ENCODE peak calls at places on chromosome 2, in nine cellular contexts. M is SK-N-SH, U is K562, Q is A549, H is ovary, Z is H1, I is tibial nerve, R is HepG2, X is transverse colon. J is an unnamed sample. For H3K4me1, the result is how much of the 10 kb centered on the place peaks cover.

GRCh38 chr2:41830600-41830999 is 217.2 kb upstream of the PKDCC start:
- DNase-seq in U (peak), X (no peak), I (no peak), Q (no peak), M (no peak), Z (no peak), H (no peak), R (no peak), J (no peak)

GRCh38 chr2:149732001-149732685 is 144.6 kb upstream of the MMADHC start:
- DNase-seq in Q (peak), I (no peak), H (no peak), X (peak), U (no peak), Z (no peak), M (no peak), R (no peak), J (no peak)

GRCh38 chr2:201883970-201884369 is 77.6 kb downstream of the CDK15 start:
- DNase-seq in Z (no peak), X (no peak), R (no peak), M (no peak), H (no peak), Q (no peak), I (no peak), U (no peak), J (no peak)

GRCh38 chr2:135797497-135798274 is 39.3 kb downstream of the LCT start:
- DNase-seq in R (peak), Z (peak), X (peak), I (peak), Q (peak), H (peak), U (peak), M (peak), J (peak)

GRCh38 chr2:50649626-50650397 is 382.1 kb downstream of the NRXN1 start:
- DNase-seq in U (no peak), R (no peak), I (no peak), X (no peak), M (no peak), Q (no peak), Z (no peak), H (no peak), J (no peak)

GRCh38 chr2:230956827-230957755 is 32.0 kb upstream of the GPR55 start:
- DNase-seq in Q (peak), R (no peak), H (peak), X (peak), I (no peak), U (peak), M (peak), Z (no peak), J (no peak)

GRCh38 chr2:113757059-113757657 is 716 bp upstream of the SLC35F5 start:
- DNase-seq in M (no peak), Z (no peak), I (no peak), H (no peak), Q (no peak), U (no peak), R (peak), X (peak), J (no peak)

GRCh38 chr2:238811293-238811692 is 36.6 kb upstream of the TWIST2 start:
- DNase-seq in M (no peak), U (no peak), R (no peak), I (no peak), Q (no peak), Z (no peak), X (no peak), H (no peak), J (no peak)

GRCh38 chr2:196677404-196677803 is 37.9 kb downstream of the CCDC150 start:
- DNase-seq in Z (no peak), I (no peak), M (peak), Q (peak), U (no peak), R (no peak), H (no peak), X (no peak), J (no peak)

GRCh38 chr2:218218409-218219185 is 1.6 kb downstream of the ARPC2 start:
- DNase-seq in X (no peak), Z (no peak), Q (no peak), I (no peak), U (no peak), H (no peak), R (no peak), M (peak), J (no peak)

GRCh38 chr2:118249531-118249930 is 161.3 kb downstream of the INSIG2 start:
- DNase-seq in H (no peak), Z (no peak), X (no peak), M (no peak), Q (no peak), R (no peak), I (no peak), U (no peak), J (no peak)

GRCh38 chr2:121297217-121297830 is 12.3 kb upstream of the TFCP2L1 start:
- DNase-seq in M (peak), R (peak), H (no peak), Q (peak), U (peak), Z (no peak), I (no peak), X (peak), J (no peak)

GRCh38 chr2:7108792-7109557 is 191.8 kb downstream of the RNF144A start:
- DNase-seq in Q (no peak), M (no peak), X (no peak), R (no peak), U (no peak), H (no peak), Z (no peak), I (no peak), J (no peak)

GRCh38 chr2:20619624-20620024 is 31.3 kb downstream of the HS1BP3 start:
- DNase-seq in M (no peak), U (no peak), X (no peak), R (no peak), I (no peak), Z (no peak), Q (no peak), H (no peak), J (peak)

GRCh38 chr2:30078521-30078920 is 68.3 kb upstream of the YPEL5 start:
- DNase-seq in I (no peak), H (no peak), X (no peak), Q (no peak), M (no peak), U (no peak), R (no peak), Z (no peak), J (no peak)

GRCh38 chr2:231152800-231153557 is 28.1 kb upstream of the HTR2B start:
- DNase-seq in R (no peak), M (no peak), I (no peak), Z (no peak), X (no peak), Q (no peak), U (no peak), H (peak), J (no peak)

GRCh38 chr2:157443795-157444642 is at the start of gene CYTIP:
- DNase-seq in M (no peak), Z (no peak), U (peak), I (no peak), X (peak), R (no peak), Q (no peak), H (no peak), J (no peak)

GRCh38 chr2:85589982-85590791 is 5.4 kb upstream of the RNF181 start:
- DNase-seq in I (no peak), M (no peak), U (no peak), H (peak), R (peak), Q (no peak), X (no peak), Z (no peak), J (no peak)

GRCh38 chr2:20596973-20597867 is 53.7 kb downstream of the HS1BP3 start:
- DNase-seq in M (no peak), U (peak), R (peak), Z (no peak), Q (no peak), H (peak), I (peak), X (peak), J (peak)

GRCh38 chr2:61670591-61671503 is 132.7 kb upstream of the XPO1 start:
- DNase-seq in Q (peak), H (no peak), Z (no peak), M (no peak), U (peak), R (no peak), X (peak), I (no peak), J (peak)

GRCh38 chr2:231621051-231621879 is 28.6 kb downstream of the TEX44 start:
- DNase-seq in Q (no peak), X (peak), I (no peak), H (peak), U (no peak), R (no peak), Z (no peak), M (no peak), J (peak)

GRCh38 chr2:230602562-230603230 is 109.9 kb upstream of the CAB39 start:
- DNase-seq in Z (no peak), U (peak), M (no peak), H (no peak), I (no peak), X (peak), R (no peak), Q (no peak), J (no peak)

GRCh38 chr2:112939425-112939824 is 28.5 kb downstream of the IL37 start:
- DNase-seq in Q (no peak), I (no peak), M (no peak), Z (no peak), X (no peak), H (no peak), U (no peak), R (no peak), J (no peak)

GRCh38 chr2:16620590-16620989 is 45.0 kb downstream of the CYRIA start:
- DNase-seq in X (no peak), U (no peak), I (no peak), M (no peak), Z (no peak), Q (no peak), R (no peak), H (no peak), J (no peak)

GRCh38 chr2:16622399-16622968 is 43.1 kb downstream of the CYRIA start:
- DNase-seq in Q (no peak), I (no peak), H (no peak), U (no peak), Z (no peak), M (no peak), X (no peak), R (no peak), J (no peak)

GRCh38 chr2:16619576-16620245 is 45.9 kb downstream of the CYRIA start:
- DNase-seq in I (no peak), M (no peak), Z (no peak), R (no peak), H (no peak), Q (no peak), U (no peak), X (no peak), J (no peak)

GRCh38 chr2:16623046-16623445 is 42.6 kb downstream of the CYRIA start:
- DNase-seq in Z (no peak), M (no peak), H (no peak), I (no peak), Q (no peak), R (no peak), X (no peak), U (no peak), J (no peak)

GRCh38 chr2:16621348-16621747 is 44.3 kb downstream of the CYRIA start:
- DNase-seq in M (no peak), U (no peak), Q (no peak), X (no peak), H (no peak), Z (no peak), I (no peak), R (no peak), J (no peak)
- H3K4me1 ChIP-seq in M (under half), U (under half), Q (under half), X (under half), H (under half), Z (under half), I (under half), R (under half), J (under half)

DNA sequence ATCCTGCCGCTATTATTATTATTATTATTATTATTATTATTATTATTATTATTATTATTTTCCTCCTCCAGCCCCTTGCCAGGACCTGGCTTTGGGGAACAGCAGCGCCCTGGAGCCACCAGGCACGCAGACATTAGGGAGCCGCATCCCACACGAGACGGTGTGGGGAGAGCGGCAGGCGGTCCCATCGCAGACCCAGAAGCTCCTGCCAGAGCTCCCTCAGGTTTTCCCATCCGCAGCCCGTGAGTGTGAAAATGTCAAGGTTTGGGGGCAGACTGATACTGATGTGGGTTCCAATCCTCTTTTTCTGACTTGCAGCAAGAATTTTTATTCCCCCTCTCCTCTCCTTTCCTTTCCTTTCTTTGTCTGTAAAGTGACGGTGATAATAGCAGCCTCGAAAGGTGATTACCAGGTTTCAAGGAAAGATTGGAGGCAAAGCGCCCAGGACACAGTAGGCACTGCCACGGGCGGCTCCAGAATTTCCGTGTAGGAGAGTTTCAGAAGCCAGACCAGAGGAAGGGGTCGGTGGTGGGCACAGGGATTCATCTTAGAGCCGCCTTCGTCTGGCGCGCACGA is 812 bp downstream of the SCTR start:
- DNase-seq in Z (no peak), I (no peak), R (no peak), Q (no peak), M (no peak), U (no peak), H (no peak), X (no peak), J (no peak)
- TF ChIP-seq EP300 in Z (no peak), I (no peak), R (no peak), Q (no peak), M (no peak), U (no peak), H (no peak), X (no peak), J (no peak)

DNA sequence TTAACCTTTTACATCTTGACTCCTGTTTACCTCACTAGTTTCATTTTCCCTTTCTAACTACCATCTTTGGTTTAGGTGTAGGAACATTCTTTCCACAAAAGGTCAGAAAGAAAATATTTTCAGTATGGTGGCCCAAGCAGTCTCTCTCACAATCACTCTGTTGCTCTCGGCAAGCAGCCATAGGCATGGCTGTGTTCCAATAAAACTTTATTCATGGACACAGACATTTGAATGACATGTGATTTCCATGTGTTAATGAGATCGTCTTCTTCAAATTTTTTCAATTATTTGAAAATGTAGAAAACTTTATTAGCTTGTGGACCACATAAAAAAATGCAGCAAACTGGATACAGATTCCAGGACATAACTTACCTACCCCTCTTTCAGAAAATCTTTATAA is 109.7 kb upstream of the CNTNAP5 start:
- DNase-seq in M (no peak), R (no peak), I (no peak), X (no peak), H (no peak), Q (no peak), Z (no peak), U (no peak), J (no peak)
- H3K4me1 ChIP-seq in M (under half), R (under half), I (under half), X (under half), H (under half), Q (under half), Z (under half), U (under half), J (under half)

GRCh38 chr2:206213514-206213845 is 53.8 kb downstream of the EEF1B2 start:
- DNase-seq in I (no peak), R (no peak), Q (no peak), Z (no peak), H (no peak), X (no peak), M (no peak), U (no peak), J (no peak)
- TF ChIP-seq EP300 in I (no peak), R (no peak), Q (no peak), Z (no peak), H (no peak), X (no peak), M (no peak), U (no peak), J (no peak)

GRCh38 chr2:9755638-9756037 is 87.6 kb upstream of the TAF1B start:
- DNase-seq in Q (no peak), U (no peak), R (no peak), I (no peak), M (no peak), X (no peak), H (no peak), Z (no peak), J (no peak)

GRCh38 chr2:9754532-9754887 is 88.8 kb upstream of the TAF1B start:
- DNase-seq in Q (no peak), X (no peak), Z (no peak), U (no peak), M (no peak), R (no peak), H (no peak), I (no peak), J (no peak)

GRCh38 chr2:9758741-9759140 is 84.5 kb upstream of the TAF1B start:
- DNase-seq in R (no peak), M (no peak), X (no peak), U (no peak), H (no peak), Z (no peak), I (no peak), Q (no peak), J (no peak)

GRCh38 chr2:9757430-9758287 is 85.6 kb upstream of the TAF1B start:
- DNase-seq in U (no peak), R (no peak), H (no peak), M (no peak), I (no peak), X (no peak), Z (no peak), Q (no peak), J (no peak)

GRCh38 chr2:9756692-9757250 is 86.5 kb upstream of the TAF1B start:
- DNase-seq in U (no peak), R (no peak), I (no peak), X (no peak), Q (no peak), H (no peak), Z (no peak), M (no peak), J (no peak)
- H3K4me1 ChIP-seq in U (half or more), R (under half), I (under half), X (under half), Q (under half), H (under half), Z (under half), M (under half), J (under half)

J was measured in sigmoid colon.